ENCODE peak calls at places on chromosomes 7 and 10, in four cellular contexts. X, J, D and I are unnamed samples.

GRCh38 chr10:76122056-76122455 is 690.6 kb downstream of the LRMDA start:
- DNase-seq in J (no peak), D (no peak), X (no peak), I (no peak)

GRCh38 chr10:79437111-79437814 is 8.2 kb downstream of the ZCCHC24 start:
- DNase-seq in J (no peak), X (no peak), D (no peak), I (no peak)

GRCh38 chr7:81327468-81327867 is 408.6 kb upstream of the SEMA3C start:
- DNase-seq in J (peak; percentile 48), X (no peak), D (no peak), I (no peak)

GRCh38 chr7:34093276-34093675 is 187.9 kb downstream of the BMPER start:
- DNase-seq in X (no peak), D (no peak), J (no peak), I (no peak)

GRCh38 chr10:43259981-43260761 is 6.7 kb downstream of the RASGEF1A start:
- DNase-seq in J (no peak), D (no peak), X (no peak), I (no peak)

GRCh38 chr7:26166681-26167266 is 14.8 kb downstream of the NFE2L3 start:
- DNase-seq in X (no peak), D (no peak), J (no peak), I (no peak)

GRCh38 chr7:142412551-142413193 is 154.8 kb upstream of the PRSS58 start:
- DNase-seq in X (peak; percentile 59), J (peak; percentile 50), D (no peak), I (peak; percentile 40)

GRCh38 chr7:131630427-131630826 is 74.0 kb upstream of the PODXL start:
- DNase-seq in J (no peak), X (no peak), D (peak; percentile 37), I (no peak)

GRCh38 chr7:28316489-28316888 is 95.8 kb upstream of the CREB5 start:
- DNase-seq in D (no peak), J (no peak), X (no peak), I (no peak)

GRCh38 chr10:5443429-5443828 is 31.1 kb downstream of the NET1 start:
- DNase-seq in J (no peak), D (no peak), X (peak; percentile 19), I (no peak)

GRCh38 chr10:30431435-30431911 is 2.5 kb upstream of the MAP3K8 start:
- DNase-seq in J (no peak), X (no peak), D (peak; percentile 44), I (no peak)

GRCh38 chr7:80170445-80170844 is 35.8 kb downstream of the GNAI1 start:
- DNase-seq in D (no peak), J (no peak), X (no peak), I (no peak)

GRCh38 chr10:75335983-75336382 is 65.6 kb downstream of the ZNF503 start:
- DNase-seq in D (no peak), X (peak; percentile 59), J (no peak), I (no peak)

GRCh38 chr10:4136121-4136520 is 351.1 kb upstream of the KLF6 start:
- DNase-seq in J (no peak), D (no peak), X (peak; percentile 32), I (no peak)

GRCh38 chr7:24825315-24825917 is 68.2 kb upstream of the GSDME start:
- DNase-seq in X (no peak), D (no peak), J (no peak), I (no peak)

GRCh38 chr10:129345763-129346162 is 121.3 kb upstream of the MGMT start:
- DNase-seq in D (no peak), X (no peak), J (no peak), I (no peak)

GRCh38 chr7:101058355-101058754 is 26.9 kb upstream of the TRIM56 start:
- DNase-seq in J (peak; percentile 53), X (peak; percentile 45), D (peak; percentile 44), I (peak; percentile 31)

GRCh38 chr10:100725041-100725440 is 20.3 kb upstream of the PAX2 start:
- DNase-seq in J (no peak), D (no peak), X (no peak), I (no peak)

GRCh38 chr7:98107313-98107691 is 640 bp downstream of the LMTK2 start:
- DNase-seq in J (peak; percentile 39), X (peak; percentile 49), D (no peak), I (no peak)

GRCh38 chr7:90211391-90212148 is at the start of gene STEAP2:
- DNase-seq in J (peak; percentile 94), X (no peak), D (peak; percentile 89), I (no peak)

GRCh38 chr7:87354749-87355148 is 9.3 kb downstream of the CROT start:
- DNase-seq in X (peak; percentile 69), D (no peak), J (no peak), I (no peak)

GRCh38 chr7:101087334-101088068 is 2.2 kb downstream of the TRIM56 start:
- DNase-seq in D (no peak), J (no peak), X (no peak), I (no peak)

GRCh38 chr7:297611-298374 is 7.8 kb downstream of the FOXL3 start:
- DNase-seq in J (no peak), X (no peak), D (no peak), I (no peak)

GRCh38 chr7:94160719-94161435 is 156.7 kb upstream of the BET1 start:
- DNase-seq in J (no peak), D (no peak), X (peak; percentile 90), I (no peak)

GRCh38 chr7:27108390-27109127 is 6.1 kb upstream of the HOXA2 start:
- DNase-seq in X (no peak), J (peak; percentile 72), D (no peak), I (no peak)

GRCh38 chr7:30626984-30627383 is 32.3 kb downstream of the GARS1 start:
- DNase-seq in J (no peak), X (no peak), D (no peak), I (no peak)

GRCh38 chr10:110323503-110323902 is 18.8 kb upstream of the SMNDC1 start:
- DNase-seq in X (no peak), J (no peak), D (no peak), I (no peak)

GRCh38 chr7:159153511-159153910 is 8.8 kb upstream of the VIPR2 start:
- DNase-seq in X (no peak), D (no peak), J (no peak), I (no peak)

GRCh38 chr7:1928555-1929348 is 258.7 kb downstream of the ELFN1 start:
- DNase-seq in J (no peak), D (no peak), X (no peak), I (no peak)

GRCh38 chr7:2820508-2820934 is 23.6 kb downstream of the GNA12 start:
- DNase-seq in J (peak; percentile 75), X (no peak), D (peak; percentile 91), I (no peak)

GRCh38 chr7:69862413-69863064 is 264.3 kb downstream of the AUTS2 start:
- DNase-seq in J (no peak), X (no peak), D (no peak), I (no peak)

GRCh38 chr10:62014510-62014909 is 113.0 kb downstream of the ARID5B start:
- DNase-seq in X (no peak), J (no peak), D (no peak), I (no peak)

GRCh38 chr10:114367676-114368391 is 36.5 kb downstream of the AFAP1L2 start:
- DNase-seq in X (no peak), J (peak; percentile 46), D (no peak), I (no peak)

GRCh38 chr10:521844-522243 is 167.6 kb downstream of the DIP2C start:
- DNase-seq in J (no peak), X (peak; percentile 46), D (no peak), I (no peak)

DNA sequence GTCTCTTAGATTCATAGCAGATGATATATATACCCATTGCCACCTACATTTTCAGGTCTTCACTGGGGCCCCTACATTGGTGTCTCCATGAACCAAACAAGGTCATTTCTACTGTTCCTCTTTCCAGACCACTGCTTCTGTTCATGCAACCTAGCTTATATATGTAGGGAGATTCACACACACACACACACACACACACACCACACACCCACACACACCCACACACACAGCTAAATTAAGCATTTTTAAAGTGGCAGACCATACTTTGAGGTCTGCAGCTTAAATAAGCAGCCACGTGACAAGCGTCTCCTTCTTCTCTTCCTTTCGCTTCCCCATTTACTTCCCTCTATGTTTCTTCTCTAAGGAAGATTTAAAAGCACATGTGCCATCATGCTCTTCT is 70.0 kb upstream of the CC2D2B start:
- DNase-seq in J (no peak), X (peak; percentile 65), D (peak; percentile 42), I (no peak)
- H3K4me1 ChIP-seq in J (peaks cover 7% of the 10 kb centered on the region), X (peaks cover 47% of the 10 kb centered on the region), D (peaks cover 27% of the 10 kb centered on the region), I (peaks cover 26% of the 10 kb centered on the region)

GRCh38 chr7:8564296-8564695 is 130.9 kb downstream of the NXPH1 start:
- DNase-seq in X (no peak), J (no peak), D (no peak), I (no peak)
- H3K27ac ChIP-seq in X (no peak overlapping the region), J (no peak overlapping the region), D (no peak overlapping the region), I (no peak overlapping the region)

GRCh38 chr7:150322114-150322832 is 882 bp upstream of the LRRC61 start:
- DNase-seq in X (no peak), J (no peak), D (no peak), I (peak; percentile 51)
- H3K4me1 ChIP-seq in X (no peaks in the 10 kb centered on the region), J (peaks cover 7% of the 10 kb centered on the region), D (peaks cover 18% of the 10 kb centered on the region), I (peaks cover 44% of the 10 kb centered on the region)

DNA sequence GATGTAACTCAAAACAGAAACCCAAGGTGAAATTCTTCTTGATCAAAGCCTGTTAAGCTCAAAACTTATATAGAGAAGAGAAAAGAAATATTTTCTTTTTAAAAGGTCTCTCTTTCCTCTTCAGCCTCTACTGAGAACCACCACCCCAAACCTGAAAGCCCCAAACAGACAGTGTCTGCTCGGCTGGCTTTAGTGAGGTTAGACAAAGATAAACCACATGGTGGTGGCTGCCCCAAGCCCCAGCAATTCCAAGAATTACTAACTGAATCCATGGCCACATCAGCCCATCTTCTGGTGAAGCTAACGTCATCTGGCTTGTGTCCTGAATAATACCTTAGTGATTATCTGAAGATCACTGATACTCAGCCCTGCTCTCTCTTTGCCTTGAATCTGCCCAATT is 275.0 kb downstream of the ELMO1 start:
- DNase-seq in J (no peak), D (no peak), X (no peak), I (no peak)
- H3K27ac ChIP-seq in J (no peak overlapping the region), D (no peak overlapping the region), X (no peak overlapping the region), I (no peak overlapping the region)

GRCh38 chr7:47185193-47185592 is 396.7 kb downstream of the TNS3 start:
- DNase-seq in D (peak; percentile 37), X (no peak), J (no peak), I (no peak)

GRCh38 chr7:47183896-47184629 is 397.8 kb downstream of the TNS3 start:
- DNase-seq in J (no peak), D (no peak), X (peak; percentile 67), I (no peak)

GRCh38 chr7:47181609-47182264 is 400.2 kb downstream of the TNS3 start:
- DNase-seq in X (no peak), J (no peak), D (no peak), I (no peak)

GRCh38 chr7:47185839-47186238 is 396.1 kb downstream of the TNS3 start:
- DNase-seq in D (no peak), J (no peak), X (peak; percentile 39), I (no peak)

GRCh38 chr7:47180268-47180826 is 401.6 kb downstream of the TNS3 start:
- DNase-seq in X (peak; percentile 85), D (peak; percentile 45), J (peak; percentile 51), I (no peak)
- H3K4me1 ChIP-seq in X (peaks cover 58% of the 10 kb centered on the region), D (peaks cover 48% of the 10 kb centered on the region), J (no peaks in the 10 kb centered on the region), I (no peaks in the 10 kb centered on the region)